ENCODE peak calls at places on chromosome 6, in five cellular contexts. J is GM10248, Q is keratinocyte, H is activated B cell treated with CpG ODN at 0.5 μM for 24 hours, Y is WTC11. N is an unnamed sample.

GRCh38 chr6:109252261-109253041 is 129.8 kb downstream of the CD164 start:
- DNase-seq in J (no peak), Q (no peak), H (no peak), Y (no peak), N (no peak)

GRCh38 chr6:113584767-113585166 is 272.4 kb upstream of the MARCKS start:
- DNase-seq in J (no peak), Q (no peak), H (no peak), Y (no peak), N (no peak)

GRCh38 chr6:129920103-129920798 is 59.1 kb upstream of the TMEM244 start:
- DNase-seq in J (no peak), Q (no peak), H (no peak), Y (no peak), N (no peak)

GRCh38 chr6:87968435-87969278 is 79.0 kb upstream of the SPACA1 start:
- DNase-seq in J (peak), Q (no peak), H (no peak), Y (peak), N (no peak)

GRCh38 chr6:4543596-4543995 is 232.6 kb upstream of the CDYL start:
- DNase-seq in J (no peak), Q (no peak), H (no peak), Y (no peak), N (no peak)

GRCh38 chr6:130366011-130366963 is at the start of gene TMEM200A:
- DNase-seq in J (peak), Q (no peak), H (no peak), Y (peak), N (no peak)

GRCh38 chr6:54440549-54440948 is 132.3 kb downstream of the TINAG start:
- DNase-seq in J (no peak), Q (no peak), H (no peak), Y (no peak), N (no peak)

GRCh38 chr6:118618676-118619377 is 32.6 kb downstream of the CEP85L start:
- DNase-seq in J (peak), Q (no peak), H (peak), Y (peak), N (peak)

GRCh38 chr6:50973464-50973863 is 154.8 kb downstream of the TFAP2B start:
- DNase-seq in J (no peak), Q (no peak), H (no peak), Y (no peak), N (no peak)

GRCh38 chr6:136290406-136291010 is 862 bp upstream of the BCLAF1 start:
- DNase-seq in J (peak), Q (no peak), H (peak), Y (no peak), N (peak)

GRCh38 chr6:136289327-136289578 is 393 bp downstream of the BCLAF1 start:
- DNase-seq in J (peak), Q (no peak), H (peak), Y (peak), N (peak)

GRCh38 chr6:136289579-136290405 is at the start of gene BCLAF1:
- DNase-seq in J (peak), Q (peak), H (peak), Y (peak), N (peak)

GRCh38 chr6:136284909-136285308 is 4.7 kb downstream of the BCLAF1 start:
- DNase-seq in J (no peak), Q (no peak), H (no peak), Y (no peak), N (no peak)

GRCh38 chr6:136288566-136289326 is 900 bp downstream of the BCLAF1 start:
- DNase-seq in J (peak), Q (no peak), H (peak), Y (peak), N (peak)
- TF ChIP-seq CTCF in J (no peak), Q (peak), H (no peak), Y (no peak), N (peak)

GRCh38 chr6:31775184-31775583 is 1.9 kb downstream of the VWA7 start:
- DNase-seq in J (no peak), Q (no peak), H (no peak), Y (no peak), N (no peak)
- TF ChIP-seq CTCF in J (no peak), Q (no peak), H (no peak), Y (no peak), N (no peak)

GRCh38 chr6:134174790-134175531 is 122.5 kb upstream of the SLC2A12 start:
- DNase-seq in J (peak), Q (no peak), H (peak), Y (peak), N (peak)
- TF ChIP-seq CTCF in J (no peak), Q (no peak), H (no peak), Y (no peak), N (no peak)

GRCh38 chr6:37603284-37603683 is 94.4 kb downstream of the MDGA1 start:
- DNase-seq in J (no peak), Q (no peak), H (no peak), Y (no peak), N (no peak)

GRCh38 chr6:37611516-37611915 is 86.2 kb downstream of the MDGA1 start:
- DNase-seq in J (no peak), Q (no peak), H (no peak), Y (no peak), N (no peak)

GRCh38 chr6:37612475-37612874 is 85.2 kb downstream of the MDGA1 start:
- DNase-seq in J (no peak), Q (no peak), H (no peak), Y (no peak), N (no peak)

GRCh38 chr6:37608587-37608986 is 89.1 kb downstream of the MDGA1 start:
- DNase-seq in J (no peak), Q (no peak), H (no peak), Y (no peak), N (no peak)

DNA sequence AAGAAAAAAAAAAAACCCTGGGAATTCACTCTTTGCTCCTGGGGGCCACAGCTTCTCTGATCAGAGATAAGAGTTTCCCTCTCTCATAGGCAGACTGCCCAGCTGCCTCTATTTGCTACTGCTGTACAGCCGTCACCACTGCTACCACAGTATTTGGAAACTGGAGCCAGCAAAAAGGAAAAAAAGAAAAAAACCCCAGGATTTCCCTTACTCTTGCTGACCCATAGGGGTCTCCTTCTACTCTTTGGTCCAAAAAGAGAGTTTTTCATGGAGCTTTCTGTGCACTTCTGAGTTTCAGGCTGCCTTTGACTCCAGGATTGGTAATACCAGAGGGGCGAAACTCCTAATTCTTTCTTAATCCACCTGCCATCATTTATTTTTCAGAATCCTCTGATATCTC is 89.7 kb downstream of the MDGA1 start:
- DNase-seq in J (no peak), Q (no peak), H (no peak), Y (no peak), N (no peak)
- TF ChIP-seq CTCF in J (no peak), Q (peak), H (no peak), Y (peak), N (peak)

DNA sequence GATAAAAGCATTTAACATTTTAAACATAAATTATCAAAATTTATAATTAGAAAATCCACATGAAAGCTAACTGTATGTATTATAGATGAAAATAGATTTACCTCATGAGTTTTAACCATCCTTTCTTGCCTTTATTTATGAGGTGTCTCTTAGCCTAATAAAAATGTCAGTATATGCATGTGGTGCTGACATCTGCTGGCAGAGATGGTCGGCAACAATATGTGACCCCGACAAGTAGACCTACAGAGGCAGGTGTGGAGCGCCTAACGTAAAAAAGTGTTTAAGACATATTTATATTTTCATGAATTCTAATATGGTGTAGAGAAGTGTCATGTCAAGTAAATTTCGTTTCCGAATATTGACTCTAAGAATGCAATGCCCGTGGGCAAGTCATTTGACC is 149.0 kb upstream of the FUT9 start:
- DNase-seq in J (no peak), Q (no peak), H (no peak), Y (peak), N (no peak)
- TF ChIP-seq CTCF in J (peak), Q (no peak), H (no peak), Y (no peak), N (no peak)

DNA sequence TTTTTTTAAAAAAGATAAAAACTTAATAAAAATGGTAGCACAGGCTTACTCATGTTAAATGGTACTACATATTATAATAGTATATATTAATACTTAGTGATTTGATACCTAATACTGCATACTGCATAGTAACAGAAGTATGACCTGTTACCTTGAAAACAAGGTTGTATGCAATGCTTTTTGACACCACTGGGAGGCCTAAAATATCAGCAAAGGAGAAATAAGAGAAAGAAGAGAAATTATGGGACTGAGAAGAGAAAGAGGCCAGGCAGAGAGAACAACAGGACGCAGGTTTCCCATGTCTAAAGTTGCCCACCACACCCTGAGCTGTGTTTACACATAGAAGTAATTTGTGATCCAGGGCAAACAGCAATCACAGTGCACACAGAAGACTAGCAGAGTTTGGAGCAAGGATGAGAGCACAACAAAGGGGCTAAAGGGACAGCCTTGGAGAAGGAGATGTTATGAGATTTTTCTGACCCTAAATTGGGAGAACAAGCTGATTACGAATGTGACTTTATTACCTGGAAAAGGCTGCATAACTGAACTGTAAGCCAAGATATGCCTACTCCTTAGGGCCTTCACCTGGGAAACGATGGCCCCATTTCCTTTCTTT is 73.2 kb downstream of the ROS1 start:
- DNase-seq in J (no peak), Q (no peak), H (no peak), Y (no peak), N (no peak)
- TF ChIP-seq CTCF in J (peak), Q (peak), H (no peak), Y (peak), N (peak)

DNA sequence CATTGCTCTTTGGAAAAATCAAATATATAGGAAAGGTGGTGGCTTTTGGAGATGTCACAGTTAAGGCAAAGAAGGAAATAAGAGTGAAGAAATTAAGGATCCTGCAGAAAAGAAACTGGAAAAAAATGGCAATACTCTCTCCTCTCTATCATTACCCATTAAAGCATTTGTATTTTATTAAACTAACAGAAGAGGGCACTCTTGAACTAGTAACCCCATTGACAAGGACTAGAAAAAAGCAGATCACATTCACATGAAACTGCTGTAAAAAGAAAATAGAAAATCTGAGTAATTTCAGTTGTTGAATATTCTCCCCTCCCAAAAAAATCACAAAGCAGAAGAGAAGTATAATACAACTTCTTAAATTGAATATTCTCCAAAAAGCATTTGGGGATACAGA is 104.1 kb upstream of the SLC35B3 start:
- DNase-seq in J (peak), Q (no peak), H (no peak), Y (no peak), N (no peak)
- TF ChIP-seq CTCF in J (peak), Q (peak), H (no peak), Y (no peak), N (no peak)

GRCh38 chr6:168132531-168133184 is 53.6 kb upstream of the FRMD1 start:
- DNase-seq in J (no peak), Q (no peak), H (no peak), Y (peak), N (no peak)
- TF ChIP-seq CTCF in J (no peak), Q (no peak), H (no peak), Y (no peak), N (no peak)

GRCh38 chr6:137870744-137871247 is 3.7 kb downstream of the TNFAIP3 start:
- DNase-seq in J (peak), Q (no peak), H (no peak), Y (no peak), N (no peak)

GRCh38 chr6:137867685-137868509 is 838 bp downstream of the TNFAIP3 start:
- DNase-seq in J (no peak), Q (no peak), H (peak), Y (peak), N (no peak)

GRCh38 chr6:137869781-137870180 is 2.7 kb downstream of the TNFAIP3 start:
- DNase-seq in J (no peak), Q (no peak), H (no peak), Y (no peak), N (no peak)

GRCh38 chr6:137870286-137870685 is 3.2 kb downstream of the TNFAIP3 start:
- DNase-seq in J (no peak), Q (no peak), H (no peak), Y (no peak), N (no peak)

DNA sequence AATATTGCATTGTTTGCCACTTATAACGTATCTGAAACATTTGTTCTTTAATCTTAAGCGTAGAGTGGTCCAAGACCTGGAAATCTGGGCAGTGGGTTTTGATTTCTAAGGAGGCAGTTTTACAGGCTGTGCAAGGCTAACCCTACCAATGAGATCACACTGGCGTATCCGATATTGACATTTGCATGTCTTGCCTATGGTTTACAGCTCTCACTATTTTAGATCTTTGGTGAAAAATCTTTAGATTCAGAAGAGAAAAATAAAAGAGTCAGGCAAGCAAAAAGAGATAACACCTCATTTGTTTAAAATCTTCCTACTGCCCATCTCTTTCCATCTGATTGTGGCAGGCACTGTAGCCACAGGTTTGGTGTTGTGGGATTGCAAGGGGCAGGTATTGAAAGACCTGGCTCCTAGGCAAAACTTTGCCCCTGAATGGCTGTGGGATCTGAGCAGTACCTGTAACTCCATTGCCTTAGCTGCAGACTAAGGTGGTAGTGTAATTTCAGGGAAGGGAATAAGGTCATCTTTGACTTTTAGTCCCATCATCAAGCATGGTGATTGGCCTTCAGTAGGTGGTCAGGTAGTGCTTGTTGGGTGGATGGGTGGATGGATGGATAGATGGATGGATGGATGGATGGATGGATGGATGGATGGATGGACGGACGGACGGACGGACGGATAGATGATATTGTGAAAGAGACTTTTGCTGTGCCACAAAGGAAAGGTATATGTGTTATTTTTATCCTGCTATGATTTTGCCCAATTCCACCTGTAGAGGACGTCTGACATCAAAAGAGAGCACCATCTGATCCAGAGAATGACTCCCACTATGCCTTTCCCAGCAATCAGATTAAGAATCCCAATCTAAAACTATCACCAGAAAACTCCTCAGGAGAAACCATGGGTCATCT is 1.9 kb downstream of the TNFAIP3 start:
- DNase-seq in J (no peak), Q (no peak), H (no peak), Y (no peak), N (no peak)
- TF ChIP-seq CTCF in J (peak), Q (peak), H (no peak), Y (no peak), N (no peak)

DNA sequence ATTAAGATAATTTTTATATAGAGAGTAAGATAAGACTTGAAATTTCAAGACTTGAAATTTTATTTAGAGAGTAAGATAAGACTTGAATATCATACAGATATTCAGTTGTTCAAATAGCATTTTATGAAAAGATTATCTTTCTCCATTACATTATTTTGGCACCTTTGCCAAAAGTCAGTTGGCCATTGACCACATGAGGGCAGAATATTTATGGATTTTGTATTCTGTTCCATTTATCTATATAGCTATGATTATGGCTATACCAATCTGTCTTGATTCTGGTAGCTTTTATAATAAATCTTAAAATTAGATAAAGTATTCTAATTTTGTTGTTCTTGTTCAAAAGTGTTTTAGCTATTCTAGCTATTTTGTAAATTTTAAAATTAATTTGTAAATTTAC is 537.9 kb upstream of the GJE1 start:
- DNase-seq in J (no peak), Q (no peak), H (no peak), Y (no peak), N (no peak)
- TF ChIP-seq CTCF in J (no peak), Q (no peak), H (no peak), Y (no peak), N (no peak)

N was measured in CD14-positive monocyte.